ENCODE peak calls at places on chromosomes 2 and 18, in five cellular contexts. C is tibial nerve, D is prostate gland, E is IMR-90, H is endothelial cell of umbilical vein. J is an unnamed sample.

GRCh38 chr2:71880846-71881610 is 266.6 kb downstream of the CYP26B1 start:
- DNase-seq in C (peak; percentile 32), D (no peak), E (peak; percentile 72), H (peak; percentile 70), J (no peak)

GRCh38 chr18:74499633-74500032 is 3.5 kb downstream of the CNDP2 start:
- DNase-seq in C (peak; percentile 73), D (peak; percentile 82), E (no peak), H (no peak), J (peak; percentile 89)

GRCh38 chr2:70145851-70146739 is 44.7 kb downstream of the C2orf42 start:
- DNase-seq in C (no peak), D (no peak), E (no peak), H (no peak), J (peak; percentile 53)

GRCh38 chr2:53366570-53366969 is 401.0 kb upstream of the CHAC2 start:
- DNase-seq in C (no peak), D (no peak), E (no peak), H (no peak), J (no peak)

GRCh38 chr2:10452334-10452733 is 4.2 kb upstream of the ODC1 start:
- DNase-seq in C (no peak), D (peak; percentile 80), E (peak; percentile 90), H (no peak), J (no peak)

GRCh38 chr2:191539068-191539467 is 138.9 kb upstream of the NABP1 start:
- DNase-seq in C (no peak), D (no peak), E (peak; percentile 40), H (peak; percentile 44), J (no peak)

GRCh38 chr2:68466361-68466777 is 725 bp downstream of the FBXO48 start:
- DNase-seq in C (no peak), D (peak; percentile 10), E (peak; percentile 78), H (peak; percentile 63), J (no peak)

GRCh38 chr2:190062053-190062452 is 476 bp downstream of the MSTN start:
- DNase-seq in C (no peak), D (no peak), E (no peak), H (no peak), J (no peak)

GRCh38 chr2:85763831-85764230 is 10.0 kb downstream of the ATOH8 start:
- DNase-seq in C (no peak), D (no peak), E (no peak), H (no peak), J (no peak)

GRCh38 chr2:25279091-25279651 is 62.6 kb downstream of the DNMT3A start:
- DNase-seq in C (peak; percentile 61), D (peak; percentile 82), E (no peak), H (peak; percentile 36), J (peak; percentile 91)
- TF ChIP-seq POLR2A in C (no peak), D (peak; percentile 16), E (no peak), H (no peak), J (no peak)

GRCh38 chr18:3479978-3480377 is 30.0 kb downstream of the TGIF1 start:
- DNase-seq in C (no peak), D (no peak), E (no peak), H (no peak), J (no peak)
- H3K4me1 ChIP-seq in C (no peaks in the 10 kb centered on the region), D (no peaks in the 10 kb centered on the region), E (no peaks in the 10 kb centered on the region), H (peaks cover 4% of the 10 kb centered on the region), J (no peaks in the 10 kb centered on the region)

DNA sequence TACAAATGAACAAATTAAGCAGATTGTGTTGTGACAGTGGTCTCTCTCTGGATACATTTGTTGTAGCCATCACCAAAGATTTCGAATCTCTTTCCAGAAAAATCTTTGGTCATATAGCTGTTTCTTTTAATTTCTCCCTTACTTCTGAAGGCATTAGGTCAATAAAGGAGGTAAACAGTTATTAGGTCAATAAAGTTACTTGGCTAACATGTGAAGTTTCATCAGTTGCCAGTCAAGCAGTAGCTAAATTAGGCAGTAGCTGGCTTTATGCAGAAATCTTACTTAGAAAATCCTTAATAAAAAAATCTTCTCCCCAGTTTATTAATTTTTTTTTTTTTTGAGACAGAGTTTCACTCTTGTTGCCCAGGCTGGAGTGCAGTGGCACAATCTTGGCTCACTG is 115.5 kb downstream of the MBD5 start:
- DNase-seq in C (no peak), D (no peak), E (no peak), H (no peak), J (no peak)
- TF ChIP-seq CTCF in C (no peak), D (no peak), E (no peak), H (no peak), J (no peak)

GRCh38 chr2:101985793-101986164 is 6.0 kb upstream of the IL1R2 start:
- DNase-seq in C (no peak), D (no peak), E (no peak), H (no peak), J (no peak)

GRCh38 chr2:101984656-101985055 is 7.1 kb upstream of the IL1R2 start:
- DNase-seq in C (no peak), D (no peak), E (no peak), H (no peak), J (no peak)

GRCh38 chr2:101983928-101984327 is 7.8 kb upstream of the IL1R2 start:
- DNase-seq in C (no peak), D (no peak), E (no peak), H (peak; percentile 16), J (no peak)

GRCh38 chr2:101986386-101986785 is 5.4 kb upstream of the IL1R2 start:
- DNase-seq in C (no peak), D (no peak), E (no peak), H (no peak), J (no peak)

DNA sequence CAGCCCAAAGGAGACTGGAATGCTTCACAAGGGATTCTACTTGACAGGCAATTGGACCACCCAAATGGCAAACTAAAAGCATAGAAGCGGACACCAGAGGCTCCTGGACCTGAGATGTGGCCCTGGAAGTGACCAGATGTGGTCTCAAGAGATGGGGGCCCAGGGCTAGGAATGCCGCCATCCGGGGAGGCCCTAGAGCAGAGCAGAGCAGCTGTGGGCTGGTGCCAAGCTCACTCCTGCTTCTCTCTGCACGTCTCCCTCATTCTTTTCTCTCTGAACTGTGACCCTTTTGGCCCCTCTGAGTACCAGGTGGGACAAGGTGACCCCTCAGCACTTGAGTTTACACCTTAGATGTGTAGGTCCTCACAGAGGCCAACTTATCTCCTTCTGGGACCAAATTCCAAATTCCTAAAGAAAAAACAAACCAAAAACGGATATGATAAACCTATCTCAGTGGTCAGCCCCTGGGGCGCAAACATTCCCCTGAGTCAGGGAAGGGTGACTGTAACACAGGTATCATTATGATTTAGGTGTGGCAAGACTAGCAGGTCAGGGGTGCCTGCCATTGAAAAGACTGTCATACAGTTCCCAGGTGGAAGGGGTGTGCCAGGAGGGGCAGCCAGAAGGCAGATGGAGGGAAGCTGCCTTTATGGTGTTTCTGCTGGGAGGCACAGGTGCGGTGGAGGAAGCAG is 6.5 kb upstream of the IL1R2 start:
- DNase-seq in C (no peak), D (no peak), E (no peak), H (no peak), J (no peak)
- TF ChIP-seq POLR2A in C (no peak), D (no peak), E (no peak), H (no peak), J (no peak)

DNA sequence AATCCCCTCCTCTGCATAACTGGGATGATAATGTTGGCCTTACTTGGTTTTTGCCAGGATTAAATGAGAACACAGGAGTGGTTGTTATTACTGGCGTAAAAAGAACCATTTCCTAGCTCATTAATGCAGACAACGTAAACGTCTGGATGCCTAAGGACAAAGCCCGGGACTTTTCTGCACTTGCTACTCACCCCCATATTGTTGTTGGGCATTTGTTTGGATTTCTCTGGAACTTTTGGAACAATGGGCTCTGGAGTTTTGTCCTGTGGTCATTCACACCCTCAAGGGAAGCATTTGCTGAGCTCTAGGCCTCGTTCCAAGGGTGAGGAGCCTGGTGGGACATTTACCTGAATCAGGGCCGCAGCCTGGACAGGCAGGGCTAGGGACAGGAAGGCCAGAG is 76.0 kb downstream of the HS1BP3 start:
- DNase-seq in C (no peak), D (no peak), E (no peak), H (peak; percentile 97), J (no peak)
- H3K4me1 ChIP-seq in C (peaks cover 51% of the 10 kb centered on the region), D (no peaks in the 10 kb centered on the region), E (peaks cover 29% of the 10 kb centered on the region), H (peaks cover 96% of the 10 kb centered on the region), J (peaks cover 24% of the 10 kb centered on the region)

GRCh38 chr2:79131687-79132086 is 11.4 kb downstream of the REG1A start:
- DNase-seq in C (no peak), D (no peak), E (no peak), H (no peak), J (no peak)
- TF ChIP-seq CTCF in C (no peak), D (no peak), E (no peak), H (no peak), J (no peak)